ENCODE peak calls at places on chromosomes 12 and 14, in seven cellular contexts. O is small intestine, P is BE2C, X is GM23248, C is K562, D is IMR-90, U is MM.1S. I is an unnamed sample.

GRCh38 chr12:34404377-34405285 is 382.3 kb downstream of the ALG10 start:
- DNase-seq in O (no peak), X (no peak), D (no peak), U (no peak), C (no peak), P (peak; percentile 2), I (peak; percentile 1)

GRCh38 chr12:84463756-84464495 is 448.7 kb downstream of the SLC6A15 start:
- DNase-seq in X (peak; percentile 75), C (no peak), D (peak; percentile 53), P (no peak), U (no peak), O (no peak), I (no peak)

GRCh38 chr12:111242190-111242589 is 126.7 kb downstream of the PHETA1 start:
- DNase-seq in D (no peak), P (no peak), C (no peak), U (no peak), O (no peak), X (no peak), I (no peak)

GRCh38 chr12:6241495-6241894 is 41.3 kb downstream of the CD9 start:
- DNase-seq in P (peak; percentile 62), X (no peak), O (peak; percentile 84), U (no peak), D (no peak), C (peak; percentile 25), I (no peak)

GRCh38 chr14:79629891-79630560 is 581.3 kb downstream of the DIO2 start:
- DNase-seq in C (no peak), U (no peak), D (peak; percentile 13), O (no peak), X (no peak), P (no peak), I (no peak)

GRCh38 chr12:99455350-99456037 is 192.1 kb upstream of the GARIN6 start:
- DNase-seq in D (no peak), C (no peak), P (no peak), O (no peak), U (peak; percentile 25), X (peak; percentile 88), I (no peak)

GRCh38 chr12:119672194-119672593 is 4.3 kb downstream of the PRKAB1 start:
- DNase-seq in O (no peak), C (peak; percentile 33), P (no peak), U (no peak), X (no peak), D (no peak), I (no peak)

GRCh38 chr12:57764662-57765002 is 2.2 kb downstream of the CYP27B1 start:
- DNase-seq in U (no peak), O (peak; percentile 49), D (no peak), P (no peak), X (no peak), C (no peak), I (no peak)

GRCh38 chr14:67332468-67332867 is 27.1 kb downstream of the ATP6V1D start:
- DNase-seq in D (peak; percentile 23), O (no peak), U (no peak), C (no peak), X (peak; percentile 29), P (no peak), I (no peak)

GRCh38 chr12:2354151-2354991 is 301.6 kb downstream of the CACNA1C start:
- DNase-seq in D (no peak), C (no peak), X (no peak), O (peak; percentile 12), P (no peak), U (peak; percentile 10), I (no peak)

GRCh38 chr14:77025744-77026165 is 2.8 kb downstream of the IRF2BPL start:
- DNase-seq in U (no peak), X (peak; percentile 61), C (no peak), O (no peak), D (no peak), P (peak; percentile 45), I (no peak)

GRCh38 chr14:101062611-101063010 is 159.1 kb upstream of the RTL1 start:
- DNase-seq in X (no peak), P (peak; percentile 0), D (peak; percentile 66), O (no peak), U (no peak), C (no peak), I (no peak)

GRCh38 chr14:92540472-92541048 is 27.0 kb downstream of the RIN3 start:
- DNase-seq in C (no peak), O (peak; percentile 93), P (no peak), X (peak; percentile 99), U (no peak), D (peak; percentile 100), I (no peak)

GRCh38 chr12:71503579-71504470 is 64.2 kb downstream of the LGR5 start:
- DNase-seq in C (no peak), U (no peak), X (no peak), D (no peak), O (no peak), P (no peak), I (no peak)

GRCh38 chr12:50242751-50243191 is 40.5 kb downstream of the LIMA1 start:
- DNase-seq in O (no peak), D (peak; percentile 83), U (no peak), C (no peak), X (peak; percentile 72), P (no peak), I (no peak)

GRCh38 chr12:105677672-105678071 is 347.2 kb downstream of the C12orf75 start:
- DNase-seq in U (no peak), D (no peak), O (no peak), X (no peak), P (no peak), C (no peak), I (no peak)

GRCh38 chr12:118374909-118375308 is 1.4 kb upstream of the SUDS3 start:
- DNase-seq in C (no peak), O (no peak), D (no peak), U (no peak), P (no peak), X (peak; percentile 82), I (no peak)

GRCh38 chr14:103621860-103622259 is 7.2 kb upstream of the KLC1 start:
- DNase-seq in D (no peak), O (no peak), P (no peak), U (no peak), X (no peak), C (no peak), I (no peak)

GRCh38 chr14:60657609-60657983 is 8.3 kb upstream of the SIX1 start:
- DNase-seq in C (no peak), P (no peak), O (no peak), U (no peak), X (no peak), D (no peak), I (no peak)

GRCh38 chr12:47812797-47813490 is 6.8 kb downstream of the HDAC7 start:
- DNase-seq in O (peak; percentile 68), C (peak; percentile 86), X (peak; percentile 95), D (peak; percentile 83), U (peak; percentile 98), P (peak; percentile 70), I (peak; percentile 85)

GRCh38 chr12:23659151-23659550 is 290.3 kb downstream of the SOX5 start:
- DNase-seq in C (no peak), X (no peak), P (no peak), O (peak; percentile 25), U (no peak), D (no peak), I (no peak)

GRCh38 chr12:80551897-80552296 is 107.9 kb downstream of the PTPRQ start:
- DNase-seq in P (no peak), D (peak; percentile 99), O (no peak), C (no peak), X (peak; percentile 93), U (no peak), I (peak; percentile 10)

GRCh38 chr14:23171251-23171975 is 12.0 kb downstream of the SLC7A8 start:
- DNase-seq in X (peak; percentile 89), D (no peak), U (no peak), P (no peak), O (no peak), C (no peak), I (no peak)

GRCh38 chr12:69388371-69388770 is 28.8 kb downstream of the YEATS4 start:
- DNase-seq in U (peak; percentile 39), X (peak; percentile 70), P (no peak), O (peak; percentile 51), C (no peak), D (peak; percentile 81), I (no peak)

GRCh38 chr12:65229441-65229840 is 49.0 kb upstream of the MSRB3 start:
- DNase-seq in C (no peak), D (peak; percentile 81), P (no peak), O (no peak), X (peak; percentile 50), U (no peak), I (no peak)

GRCh38 chr14:33686218-33686617 is 264.7 kb downstream of the EGLN3 start:
- DNase-seq in C (no peak), O (no peak), D (peak; percentile 7), X (peak; percentile 66), U (no peak), P (no peak), I (no peak)

GRCh38 chr12:52175411-52176350 is 16.1 kb downstream of the KRT80 start:
- DNase-seq in D (no peak), O (no peak), X (no peak), C (no peak), U (no peak), P (no peak), I (peak; percentile 58)

GRCh38 chr12:132218915-132219314 is 74.7 kb downstream of the NOC4L start:
- DNase-seq in X (no peak), O (peak; percentile 19), U (peak; percentile 18), C (peak; percentile 72), D (no peak), P (peak; percentile 62), I (peak; percentile 48)
- H3K4me3 ChIP-seq in X (no peak overlapping the region), O (no peak overlapping the region), U (no peak overlapping the region), C (no peak overlapping the region), D (no peak overlapping the region), P (no peak overlapping the region), I (no peak overlapping the region)

GRCh38 chr12:27270148-27270547 is 26.1 kb downstream of the STK38L start:
- DNase-seq in D (no peak), U (no peak), C (no peak), O (no peak), X (no peak), P (no peak), I (no peak)
- H3K4me1 ChIP-seq in D (no peaks in the 10 kb centered on the region), U (peaks cover 3% of the 10 kb centered on the region), C (no peaks in the 10 kb centered on the region), O (peaks cover 6% of the 10 kb centered on the region), X (no peaks in the 10 kb centered on the region), P (no peaks in the 10 kb centered on the region), I (peaks cover 11% of the 10 kb centered on the region)

GRCh38 chr12:117361312-117361670 is at the start of gene NOS1:
- DNase-seq in U (no peak), P (no peak), C (no peak), O (no peak), D (no peak), X (no peak), I (no peak)
- H3K4me3 ChIP-seq in U (no peak within 1 kb of the TSS), P (no peak within 1 kb of the TSS), C (no peak within 1 kb of the TSS), O (no peak within 1 kb of the TSS), D (no peak within 1 kb of the TSS), X (no peak within 1 kb of the TSS), I (no peak within 1 kb of the TSS)

GRCh38 chr14:99183311-99183710 is 88.7 kb downstream of the BCL11B start:
- DNase-seq in P (no peak), U (no peak), C (no peak), O (no peak), D (no peak), X (no peak), I (no peak)
- H3K4me1 ChIP-seq in P (no peaks in the 10 kb centered on the region), U (no peaks in the 10 kb centered on the region), C (no peaks in the 10 kb centered on the region), O (peaks cover 5% of the 10 kb centered on the region), D (no peaks in the 10 kb centered on the region), X (no peaks in the 10 kb centered on the region), I (peaks cover 5% of the 10 kb centered on the region)

I was measured in HAP-1.